ENCODE peak calls at places on chromosomes 16 and 17, in ten cellular contexts. U is T-helper 2 cell; N is testis; Q is HTR-8/SVneo; G is neural progenitor cell; A is kidney tubule cell; M is anterior cingulate cortex; S is central memory CD8-positive, alpha-beta T cell; R is fibroblast of lung; O is foreskin fibroblast. B is an unnamed sample.

GRCh38 chr16:84308120-84308519 is 13.4 kb downstream of the WFDC1 start:
- DNase-seq in U (no peak), N (peak), Q (peak), G (peak), A (peak), M (no peak), S (no peak), R (peak), O (no peak), B (no peak)

GRCh38 chr16:89985219-89985618 is 34.0 kb downstream of the DBNDD1 start:
- DNase-seq in U (no peak), N (no peak), Q (no peak), G (no peak), A (no peak), M (no peak), S (no peak), R (no peak), O (no peak), B (no peak)

GRCh38 chr17:59853168-59853918 is 39.4 kb downstream of the TUBD1 start:
- DNase-seq in U (no peak), N (no peak), Q (peak), G (peak), A (peak), M (no peak), S (no peak), R (peak), O (peak), B (no peak)

GRCh38 chr16:56382459-56382858 is 42.9 kb downstream of the AMFR start:
- DNase-seq in U (no peak), N (no peak), Q (no peak), G (no peak), A (no peak), M (no peak), S (no peak), R (no peak), O (no peak), B (no peak)

GRCh38 chr16:64654137-64654652 is 467.7 kb downstream of the CDH11 start:
- DNase-seq in U (no peak), N (no peak), Q (no peak), G (no peak), A (no peak), M (no peak), S (no peak), R (peak), O (no peak), B (no peak)

GRCh38 chr17:19538095-19539039 is 4.7 kb downstream of the SLC47A1 start:
- DNase-seq in U (no peak), N (peak), Q (no peak), G (no peak), A (no peak), M (no peak), S (no peak), R (no peak), O (no peak), B (peak)

GRCh38 chr16:70689035-70689969 is 3.4 kb upstream of the MTSS2 start:
- DNase-seq in U (no peak), N (no peak), Q (no peak), G (no peak), A (no peak), M (no peak), S (no peak), R (no peak), O (no peak), B (no peak)

GRCh38 chr17:64599187-64599676 is 62.9 kb downstream of the SMURF2 start:
- DNase-seq in U (peak), N (no peak), Q (no peak), G (peak), A (no peak), M (no peak), S (peak), R (no peak), O (no peak), B (no peak)

B was measured in pons.